ENCODE peak calls at places on chromosome 12, in five cellular contexts. T is NCI-H2029 treated with DMSO at 0.1 percent for 48 hours, L is DMS 273 treated with DMSO at 0.1 percent for 48 hours, H is Kasumi-1, V is HTR-8/SVneo. E is an unnamed sample.

GRCh38 chr12:106248849-106249371 is 1.1 kb upstream of the CKAP4 start:
- DNase-seq in T (no peak), L (no peak), H (peak), V (no peak), E (peak)

GRCh38 chr12:21264232-21264631 is 70.5 kb downstream of the SLCO1A2 start:
- DNase-seq in T (no peak), L (no peak), H (no peak), V (no peak), E (no peak)

GRCh38 chr12:123075092-123075491 is 75.8 kb downstream of the PITPNM2 start:
- DNase-seq in T (no peak), L (peak), H (no peak), V (no peak), E (no peak)

GRCh38 chr12:121490401-121491257 is 90.2 kb downstream of the KDM2B start:
- DNase-seq in T (no peak), L (no peak), H (peak), V (no peak), E (no peak)

GRCh38 chr12:90004319-90005074 is 295.9 kb upstream of the ATP2B1 start:
- DNase-seq in T (no peak), L (no peak), H (no peak), V (no peak), E (no peak)

GRCh38 chr12:93603762-93604161 is 31.3 kb downstream of the SOCS2 start:
- DNase-seq in T (no peak), L (no peak), H (no peak), V (no peak), E (no peak)

GRCh38 chr12:57620936-57621496 is 9.8 kb downstream of the ARHGEF25 start:
- DNase-seq in T (no peak), L (no peak), H (no peak), V (no peak), E (no peak)

GRCh38 chr12:3837049-3837448 is 36.1 kb downstream of the PARP11 start:
- DNase-seq in T (no peak), L (no peak), H (no peak), V (no peak), E (no peak)

GRCh38 chr12:124861492-124861891 is 2.2 kb downstream of the SCARB1 start:
- DNase-seq in T (no peak), L (no peak), H (no peak), V (no peak), E (no peak)

GRCh38 chr12:75554556-75554880 is 43.1 kb upstream of the KRR1 start:
- DNase-seq in T (no peak), L (no peak), H (no peak), V (no peak), E (no peak)

GRCh38 chr12:73935817-73936216 is 601.8 kb upstream of the ATXN7L3B start:
- DNase-seq in T (peak), L (no peak), H (peak), V (no peak), E (no peak)

GRCh38 chr12:89927226-89927698 is 218.6 kb upstream of the ATP2B1 start:
- DNase-seq in T (no peak), L (no peak), H (peak), V (no peak), E (no peak)

GRCh38 chr12:103580026-103580425 is 7.0 kb upstream of the STAB2 start:
- DNase-seq in T (no peak), L (no peak), H (no peak), V (no peak), E (no peak)

GRCh38 chr12:98820005-98820404 is 174.9 kb downstream of the APAF1 start:
- DNase-seq in T (no peak), L (no peak), H (no peak), V (no peak), E (no peak)

GRCh38 chr12:95312656-95313055 is 95.0 kb downstream of the VEZT start:
- DNase-seq in T (no peak), L (no peak), H (no peak), V (no peak), E (no peak)

GRCh38 chr12:89470741-89471504 is 53.7 kb downstream of the GALNT4 start:
- DNase-seq in T (peak), L (no peak), H (peak), V (no peak), E (no peak)

GRCh38 chr12:2457215-2458112 is 337.3 kb upstream of the FKBP4 start:
- DNase-seq in T (no peak), L (no peak), H (no peak), V (no peak), E (no peak)

GRCh38 chr12:12837025-12837872 is 24.1 kb downstream of the DDX47 start:
- DNase-seq in T (peak), L (no peak), H (peak), V (peak), E (peak)

GRCh38 chr12:110934093-110934852 is 13.9 kb upstream of the MYL2 start:
- DNase-seq in T (no peak), L (no peak), H (no peak), V (no peak), E (no peak)

GRCh38 chr12:124625867-124626675 is 58.7 kb upstream of the NCOR2 start:
- DNase-seq in T (no peak), L (no peak), H (peak), V (peak), E (peak)

E was measured in RCC 7860.